ENCODE peak calls at places on chromosomes 11 and 22, in ten cellular contexts. U is foreskin fibroblast, H is fibroblast of pulmonary artery, B is astrocyte of the spinal cord, J is pancreas, I is AG09309, O is fibroblast of villous mesenchyme, K is IMR-90, Z is mucosa of descending colon, F is uterus. S is an unnamed sample.
A peak's percentile ranks its signal among the peaks of the same experiment; 100 is the strongest.

GRCh38 chr11:111851636-111852035 is 19.7 kb downstream of the ALG9 start:
- DNase-seq in F (no peak), H (peak; percentile 53), O (peak; percentile 57), I (no peak), K (peak; percentile 35), B (peak; percentile 33), U (no peak), J (no peak), Z (no peak), S (peak; percentile 73)

GRCh38 chr11:92880391-92880790 is 89.1 kb upstream of the MTNR1B start:
- DNase-seq in H (no peak), J (no peak), O (no peak), F (no peak), U (no peak), K (no peak), I (peak; percentile 25), B (peak; percentile 56), Z (no peak), S (peak; percentile 6)

GRCh38 chr11:117497206-117497951 is 169.7 kb downstream of the CEP164 start:
- DNase-seq in U (no peak), H (no peak), I (no peak), B (no peak), J (no peak), Z (no peak), F (no peak), O (no peak), K (no peak), S (no peak)

GRCh38 chr22:37260939-37261338 is 16.9 kb upstream of the RAC2 start:
- DNase-seq in K (peak; percentile 51), F (no peak), B (peak; percentile 38), Z (peak; percentile 72), U (peak; percentile 35), J (no peak), I (no peak), O (peak; percentile 58), H (peak; percentile 65), S (peak; percentile 73)

GRCh38 chr11:3885855-3886254 is 30.4 kb downstream of the STIM1 start:
- DNase-seq in B (no peak), I (no peak), F (no peak), J (no peak), K (no peak), Z (no peak), U (no peak), H (no peak), O (no peak), S (no peak)

GRCh38 chr11:62770778-62771143 is 435 bp upstream of the TAF6L start:
- DNase-seq in H (no peak), Z (peak; percentile 38), O (no peak), U (no peak), I (no peak), K (no peak), F (peak; percentile 47), B (no peak), J (no peak), S (peak; percentile 40)

GRCh38 chr11:119739021-119739703 is 10.2 kb upstream of the NECTIN1 start:
- DNase-seq in I (no peak), B (no peak), J (no peak), Z (peak; percentile 82), F (peak; percentile 36), K (no peak), H (no peak), O (peak; percentile 55), U (no peak), S (no peak)

GRCh38 chr22:25062378-25063095 is 110.0 kb downstream of the KIAA1671 start:
- DNase-seq in U (no peak), H (no peak), K (no peak), F (no peak), O (no peak), B (no peak), Z (peak; percentile 47), I (no peak), J (no peak), S (no peak)

DNA sequence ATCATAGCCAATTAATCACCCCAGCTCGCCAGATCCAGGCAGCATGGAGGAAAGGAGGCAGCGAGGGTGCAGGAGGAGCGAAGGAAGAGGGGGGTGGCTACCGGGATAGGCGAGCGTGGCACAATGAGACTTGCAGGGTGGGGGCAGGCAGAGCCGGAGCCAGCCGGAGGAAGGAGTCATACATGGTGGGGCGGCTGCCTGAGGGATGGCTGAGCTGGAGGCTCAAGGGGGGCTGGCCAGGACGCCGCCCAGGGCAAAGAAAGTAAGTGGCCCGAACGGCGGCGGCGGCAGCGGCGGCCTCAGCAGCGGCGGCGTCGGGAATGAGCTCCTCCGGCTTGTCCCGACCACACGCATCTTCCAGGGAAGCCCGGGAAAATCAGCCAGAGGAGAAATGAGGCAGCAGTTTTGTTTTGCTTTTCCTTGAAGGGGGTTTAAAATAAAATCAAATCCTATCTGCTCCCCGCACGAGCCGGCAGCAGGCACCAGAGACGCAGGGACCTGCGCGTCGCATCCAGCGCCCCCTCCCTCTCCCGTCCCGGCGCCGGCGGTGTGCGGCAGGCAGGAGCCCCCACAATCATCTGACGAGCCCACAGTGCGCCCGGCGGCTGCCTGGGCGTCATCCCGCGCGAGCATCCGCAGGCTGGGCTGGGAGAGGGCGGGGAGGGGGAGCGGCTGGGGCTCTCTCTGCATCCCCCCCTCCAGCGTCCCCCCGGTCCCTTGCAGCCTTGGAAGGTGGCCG is 263.6 kb downstream of the CTTN start:
- DNase-seq in K (peak; percentile 43), J (no peak), U (peak; percentile 43), H (no peak), O (no peak), F (no peak), B (peak; percentile 14), I (no peak), Z (no peak), S (no peak)
- H3K4me3 ChIP-seq in K (peak overlapping the region; percentile 35), J (no peak overlapping the region), U (peak overlapping the region; percentile 46), H (no peak overlapping the region), O (peak overlapping the region; percentile 25), F (no peak overlapping the region), B (peak overlapping the region; percentile 18), I (peak overlapping the region; percentile 35), Z (no peak overlapping the region), S (no peak overlapping the region)

GRCh38 chr11:77127969-77128691 is at the start of gene MYO7A:
- DNase-seq in K (peak; percentile 55), O (peak; percentile 61), J (peak; percentile 93), Z (peak; percentile 48), H (peak; percentile 55), B (no peak), I (no peak), F (peak; percentile 42), U (peak; percentile 37), S (peak; percentile 45)

GRCh38 chr11:77126156-77126775 is 1.8 kb upstream of the MYO7A start:
- DNase-seq in B (no peak), H (no peak), J (no peak), U (no peak), K (no peak), I (no peak), O (no peak), F (no peak), Z (peak; percentile 45), S (no peak)

GRCh38 chr11:77125695-77126094 is 2.4 kb upstream of the MYO7A start:
- DNase-seq in Z (no peak), H (no peak), I (no peak), J (no peak), U (no peak), F (no peak), B (no peak), O (no peak), K (no peak), S (no peak)

GRCh38 chr11:77127674-77127968 is 425 bp upstream of the MYO7A start:
- DNase-seq in J (no peak), K (no peak), U (no peak), Z (no peak), O (no peak), I (no peak), H (no peak), B (no peak), F (no peak), S (no peak)

DNA sequence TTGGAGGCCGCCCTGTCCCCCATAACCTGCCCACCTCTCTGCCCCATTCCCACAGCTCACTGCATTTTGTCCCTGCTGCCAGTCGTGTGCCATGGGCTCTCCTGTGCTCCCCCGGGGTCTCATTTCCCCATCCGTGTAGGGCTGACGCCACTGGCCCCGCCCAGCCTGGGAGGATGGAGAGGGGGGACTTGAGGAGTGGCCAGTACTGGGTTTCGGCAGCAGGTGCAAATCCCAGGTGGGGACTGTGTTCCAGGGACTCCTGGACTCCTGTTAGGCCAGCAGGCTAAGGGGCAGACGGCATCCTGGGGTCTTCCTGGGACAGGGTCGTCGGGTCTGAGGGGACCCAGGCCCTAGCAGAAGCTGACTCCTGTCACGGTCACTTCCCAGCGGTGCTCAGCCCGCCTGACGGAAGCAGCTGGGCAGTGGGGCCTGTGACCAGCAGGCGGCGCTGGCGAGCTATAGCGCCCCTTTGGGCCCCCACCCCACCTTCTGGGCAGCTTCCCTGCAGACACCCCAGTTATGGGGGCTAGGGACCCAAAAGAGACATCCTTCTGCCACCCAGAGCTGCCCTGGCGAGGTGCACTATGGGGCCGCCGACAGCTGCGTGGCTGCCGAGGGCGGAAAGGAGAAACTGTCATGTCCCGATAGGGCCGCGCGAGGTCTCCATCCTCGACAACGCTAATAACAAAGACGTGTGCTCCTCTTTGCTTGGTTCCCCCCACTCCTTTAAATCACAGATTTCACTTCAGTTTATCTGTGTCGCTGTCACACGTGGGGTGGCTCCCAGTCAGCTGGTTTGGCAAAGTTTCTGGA is 979 bp upstream of the MYO7A start:
- DNase-seq in O (peak; percentile 43), I (no peak), Z (peak; percentile 76), U (no peak), F (peak; percentile 33), J (peak; percentile 56), H (peak; percentile 52), B (peak; percentile 33), K (peak; percentile 39), S (peak; percentile 59)
- TF ChIP-seq CTCF in O (peak; percentile 99), I (peak; percentile 99), Z (peak; percentile 98), U (peak; percentile 99), F (peak; percentile 95), J (peak; percentile 99), H (peak; percentile 92), B (peak; percentile 99), K (peak; percentile 87), S (peak; percentile 97)

GRCh38 chr11:67372232-67372992 is 986 bp downstream of the CLCF1 start:
- DNase-seq in H (no peak), B (no peak), O (no peak), F (no peak), U (no peak), Z (peak; percentile 42), I (no peak), J (no peak), K (no peak), S (no peak)

GRCh38 chr11:67372993-67373915 is at the start of gene CLCF1:
- DNase-seq in B (peak; percentile 91), U (peak; percentile 86), I (no peak), Z (peak; percentile 66), O (peak; percentile 78), J (peak; percentile 78), K (peak; percentile 81), H (peak; percentile 84), F (peak; percentile 91), S (peak; percentile 84)

GRCh38 chr11:67375320-67376021 is 2.1 kb upstream of the CLCF1 start:
- DNase-seq in B (no peak), Z (no peak), U (no peak), J (no peak), H (no peak), I (no peak), F (no peak), K (no peak), O (no peak), S (no peak)

GRCh38 chr11:67374571-67375276 is 1.3 kb upstream of the CLCF1 start:
- DNase-seq in J (no peak), U (no peak), F (no peak), B (no peak), H (no peak), I (no peak), K (no peak), O (no peak), Z (no peak), S (no peak)

DNA sequence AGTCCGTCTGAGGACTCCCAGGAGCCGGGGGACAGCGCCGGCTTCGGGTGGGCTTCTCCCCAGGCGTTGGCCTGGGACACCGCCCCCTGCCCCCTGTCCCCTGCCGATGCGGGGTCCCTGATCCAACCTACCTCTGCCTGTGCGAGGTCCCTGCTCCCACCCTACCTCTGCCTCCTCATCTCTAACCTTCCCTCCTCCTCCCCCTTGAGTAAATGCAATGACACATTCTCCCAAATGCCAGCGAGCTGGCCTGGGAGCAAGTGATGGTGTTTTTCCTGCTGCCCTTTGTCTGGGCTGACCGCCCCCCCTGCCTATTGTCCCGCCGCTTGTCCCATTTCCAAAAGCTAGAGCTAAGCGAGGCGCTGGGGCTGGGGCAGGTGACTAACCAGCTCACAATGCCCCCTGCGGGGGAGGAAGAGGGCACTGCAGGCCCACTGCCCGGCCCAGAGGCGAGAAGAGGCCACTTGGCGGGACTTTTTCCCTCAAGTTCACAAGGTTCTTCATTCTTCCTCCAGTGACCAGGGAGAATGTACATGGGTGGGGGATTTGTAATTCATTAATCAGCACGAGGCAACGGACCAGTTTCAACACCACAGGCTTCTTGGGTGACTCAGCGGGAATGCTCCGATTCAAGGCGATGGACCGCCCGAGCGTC is 645 bp upstream of the CLCF1 start:
- DNase-seq in U (peak; percentile 99), K (peak; percentile 96), H (peak; percentile 95), B (peak; percentile 96), F (peak; percentile 89), Z (peak; percentile 76), I (peak; percentile 97), J (peak; percentile 87), O (peak; percentile 95), S (peak; percentile 94)
- H3K4me3 ChIP-seq in U (peak overlapping the region; percentile 67), K (peak overlapping the region; percentile 78), H (peak overlapping the region; percentile 64), B (peak overlapping the region; percentile 55), F (peak overlapping the region; percentile 85), Z (no peak overlapping the region), I (peak overlapping the region; percentile 85), J (peak overlapping the region; percentile 82), O (peak overlapping the region; percentile 65), S (peak overlapping the region; percentile 67)

GRCh38 chr11:57474751-57475115 is 14.4 kb downstream of the RTN4RL2 start:
- DNase-seq in H (no peak), K (no peak), Z (no peak), J (no peak), I (no peak), U (no peak), F (no peak), O (no peak), B (no peak), S (no peak)
- TF ChIP-seq CTCF in H (no peak), K (no peak), Z (no peak), J (no peak), I (no peak), U (no peak), F (no peak), O (no peak), B (no peak), S (no peak)

S was measured in choroid plexus epithelial cell.